ENCODE peak calls at places on chromosomes 1 and 21, in nine cellular contexts. Z, L, R, T, N, B, V, A and P are unnamed samples.

GRCh38 chr1:150162862-150163706 is 13.4 kb downstream of the PLEKHO1 start:
- DNase-seq in Z (peak), L (peak), R (peak), T (peak), N (no peak), B (no peak), V (no peak), A (peak), P (peak)

GRCh38 chr1:201144701-201145100 is 9.6 kb downstream of the TMEM9 start:
- DNase-seq in Z (no peak), L (peak), R (no peak), T (no peak), N (no peak), B (no peak), V (no peak), A (no peak), P (no peak)

GRCh38 chr1:156075158-156075557 is 7.1 kb downstream of the MEX3A start:
- DNase-seq in Z (no peak), L (no peak), R (no peak), T (peak), N (no peak), B (no peak), V (no peak), A (no peak), P (no peak)

GRCh38 chr1:60343736-60344135 is 270.2 kb upstream of the C1orf87 start:
- DNase-seq in Z (no peak), L (no peak), R (no peak), T (no peak), N (no peak), B (no peak), V (no peak), A (no peak), P (no peak)

GRCh38 chr21:36565616-36566015 is 85.7 kb upstream of the CLDN14 start:
- DNase-seq in Z (no peak), L (no peak), R (no peak), T (no peak), N (no peak), B (no peak), V (no peak), A (no peak), P (no peak)

GRCh38 chr1:191174298-191174697 is 696.6 kb upstream of the BRINP3 start:
- DNase-seq in Z (no peak), L (no peak), R (no peak), T (no peak), N (no peak), B (no peak), V (no peak), A (no peak), P (no peak)

GRCh38 chr1:89603651-89604413 is 29.1 kb upstream of the LRRC8C start:
- DNase-seq in Z (no peak), L (no peak), R (peak), T (no peak), N (no peak), B (no peak), V (no peak), A (no peak), P (no peak)

GRCh38 chr1:75725861-75726361 is 1.4 kb downstream of the ACADM start:
- DNase-seq in Z (peak), L (no peak), R (peak), T (peak), N (no peak), B (no peak), V (peak), A (no peak), P (no peak)

GRCh38 chr21:46425566-46425965 is 33.1 kb upstream of the DIP2A start:
- DNase-seq in Z (no peak), L (no peak), R (no peak), T (no peak), N (no peak), B (no peak), V (peak), A (no peak), P (no peak)

GRCh38 chr1:38360807-38361206 is 314.2 kb upstream of the POU3F1 start:
- DNase-seq in Z (no peak), L (no peak), R (no peak), T (no peak), N (no peak), B (no peak), V (no peak), A (no peak), P (no peak)

GRCh38 chr1:3472906-3473305 is 18.4 kb downstream of the ARHGEF16 start:
- DNase-seq in Z (no peak), L (no peak), R (no peak), T (no peak), N (no peak), B (no peak), V (no peak), A (no peak), P (no peak)

GRCh38 chr1:89523597-89524368 is 846 bp upstream of the LRRC8B start:
- DNase-seq in Z (peak), L (no peak), R (no peak), T (peak), N (peak), B (no peak), V (peak), A (no peak), P (peak)

GRCh38 chr1:52551476-52552235 is 1.2 kb downstream of the TUT4 start:
- DNase-seq in Z (peak), L (no peak), R (peak), T (peak), N (peak), B (peak), V (peak), A (peak), P (peak)

GRCh38 chr21:26966978-26967913 is at the start of gene ADAMTS5:
- DNase-seq in Z (peak), L (peak), R (peak), T (peak), N (no peak), B (no peak), V (no peak), A (peak), P (peak)

GRCh38 chr1:220272047-220272840 is at the start of gene RAB3GAP2:
- DNase-seq in Z (peak), L (peak), R (peak), T (peak), N (peak), B (peak), V (peak), A (peak), P (peak)

GRCh38 chr21:32412162-32412997 is at the start of gene EVA1C:
- DNase-seq in Z (peak), L (peak), R (peak), T (peak), N (peak), B (peak), V (peak), A (no peak), P (peak)

GRCh38 chr1:10057305-10057704 is 24.5 kb downstream of the UBE4B start:
- DNase-seq in Z (no peak), L (no peak), R (peak), T (no peak), N (no peak), B (no peak), V (no peak), A (peak), P (no peak)

GRCh38 chr21:42156690-42157605 is 62.0 kb upstream of the ABCG1 start:
- DNase-seq in Z (peak), L (peak), R (no peak), T (no peak), N (no peak), B (no peak), V (no peak), A (no peak), P (no peak)

GRCh38 chr1:162956922-162957321 is 95.9 kb upstream of the CCDC190 start:
- DNase-seq in Z (no peak), L (no peak), R (peak), T (no peak), N (no peak), B (no peak), V (no peak), A (peak), P (no peak)

GRCh38 chr1:33254536-33254935 is 1.8 kb upstream of the ZNF362 start:
- DNase-seq in Z (no peak), L (no peak), R (no peak), T (no peak), N (no peak), B (no peak), V (no peak), A (no peak), P (no peak)